ENCODE peak calls at places on chromosomes 12 and 14, in four cellular contexts. X is GM23338, U is SK-N-SH, R is A549. V is an unnamed sample.

GRCh38 chr12:92292016-92292415 is 146.4 kb upstream of the BTG1 start:
- DNase-seq in U (no peak), R (no peak), X (no peak), V (no peak)

GRCh38 chr12:52139579-52140062 is 52.2 kb downstream of the KRT80 start:
- DNase-seq in X (peak; percentile 86), U (peak; percentile 84), R (peak; percentile 90), V (no peak)

GRCh38 chr12:2432856-2433255 is 361.9 kb upstream of the FKBP4 start:
- DNase-seq in R (no peak), X (no peak), U (no peak), V (no peak)

GRCh38 chr14:98799891-98800290 is 472.1 kb downstream of the BCL11B start:
- DNase-seq in X (no peak), R (no peak), U (no peak), V (no peak)

GRCh38 chr12:80777587-80777986 is 60.9 kb downstream of the MYF5 start:
- DNase-seq in X (no peak), U (no peak), R (no peak), V (no peak)

GRCh38 chr14:43204816-43205215 is 1302.3 kb downstream of the FSCB start:
- DNase-seq in R (no peak), X (no peak), U (no peak), V (no peak)

GRCh38 chr12:95473440-95473946 is 459 bp upstream of the METAP2 start:
- DNase-seq in R (peak; percentile 43), U (peak; percentile 45), X (peak; percentile 43), V (peak; percentile 18)

GRCh38 chr12:8687846-8688601 is 9.8 kb upstream of the RIMKLB start:
- DNase-seq in R (peak; percentile 36), U (peak; percentile 77), X (peak; percentile 56), V (no peak)

GRCh38 chr14:103155826-103156394 is 32.6 kb downstream of the TNFAIP2 start:
- DNase-seq in U (no peak), R (no peak), X (no peak), V (no peak)

GRCh38 chr14:69398818-69399210 is 322 bp downstream of the SLC39A9 start:
- DNase-seq in U (no peak), X (no peak), R (no peak), V (no peak)

GRCh38 chr12:2298556-2299195 is 245.9 kb downstream of the CACNA1C start:
- DNase-seq in X (no peak), U (no peak), R (no peak), V (no peak)

GRCh38 chr12:91854725-91855124 is 290.9 kb downstream of the BTG1 start:
- DNase-seq in X (no peak), R (no peak), U (no peak), V (no peak)

GRCh38 chr14:54590481-54590880 is 23.6 kb downstream of the SAMD4A start:
- DNase-seq in R (no peak), U (no peak), X (no peak), V (no peak)

GRCh38 chr12:3152892-3153291 is 75.7 kb downstream of the TSPAN9 start:
- DNase-seq in R (no peak), U (no peak), X (no peak), V (no peak)

GRCh38 chr14:101125719-101126375 is 222.3 kb upstream of the RTL1 start:
- DNase-seq in X (no peak), U (no peak), R (no peak), V (no peak)

GRCh38 chr12:117914686-117915085 is 54.1 kb downstream of the KSR2 start:
- DNase-seq in R (no peak), X (no peak), U (no peak), V (no peak)

GRCh38 chr12:114869091-114869834 is 185.3 kb upstream of the TBX3 start:
- DNase-seq in X (peak; percentile 27), U (peak; percentile 75), R (no peak), V (no peak)

GRCh38 chr12:79194595-79194994 is 330.0 kb downstream of the SYT1 start:
- DNase-seq in X (no peak), R (no peak), U (no peak), V (no peak)

GRCh38 chr12:8697476-8698131 is at the start of gene RIMKLB:
- DNase-seq in X (peak; percentile 92), R (peak; percentile 71), U (peak; percentile 93), V (no peak)

GRCh38 chr12:100864366-100864765 is 69.8 kb downstream of the ANO4 start:
- DNase-seq in R (no peak), U (no peak), X (no peak), V (no peak)

GRCh38 chr14:22768947-22769346 is 2.5 kb downstream of the OXA1L start:
- DNase-seq in R (no peak), X (no peak), U (no peak), V (no peak)

GRCh38 chr14:99393059-99393655 is 87.5 kb downstream of the SETD3 start:
- DNase-seq in U (peak; percentile 64), X (peak; percentile 81), R (peak; percentile 61), V (peak; percentile 2)

GRCh38 chr14:103483600-103483999 is 39.0 kb downstream of the CKB start:
- DNase-seq in R (no peak), X (no peak), U (no peak), V (peak; percentile 30)

GRCh38 chr12:9364224-9365176 is 156.3 kb upstream of the PZP start:
- DNase-seq in R (no peak), U (no peak), X (peak; percentile 91), V (no peak)

GRCh38 chr12:49623142-49623899 is at the start of gene PRPF40B:
- DNase-seq in X (peak; percentile 90), R (peak; percentile 95), U (peak; percentile 99), V (no peak)

DNA sequence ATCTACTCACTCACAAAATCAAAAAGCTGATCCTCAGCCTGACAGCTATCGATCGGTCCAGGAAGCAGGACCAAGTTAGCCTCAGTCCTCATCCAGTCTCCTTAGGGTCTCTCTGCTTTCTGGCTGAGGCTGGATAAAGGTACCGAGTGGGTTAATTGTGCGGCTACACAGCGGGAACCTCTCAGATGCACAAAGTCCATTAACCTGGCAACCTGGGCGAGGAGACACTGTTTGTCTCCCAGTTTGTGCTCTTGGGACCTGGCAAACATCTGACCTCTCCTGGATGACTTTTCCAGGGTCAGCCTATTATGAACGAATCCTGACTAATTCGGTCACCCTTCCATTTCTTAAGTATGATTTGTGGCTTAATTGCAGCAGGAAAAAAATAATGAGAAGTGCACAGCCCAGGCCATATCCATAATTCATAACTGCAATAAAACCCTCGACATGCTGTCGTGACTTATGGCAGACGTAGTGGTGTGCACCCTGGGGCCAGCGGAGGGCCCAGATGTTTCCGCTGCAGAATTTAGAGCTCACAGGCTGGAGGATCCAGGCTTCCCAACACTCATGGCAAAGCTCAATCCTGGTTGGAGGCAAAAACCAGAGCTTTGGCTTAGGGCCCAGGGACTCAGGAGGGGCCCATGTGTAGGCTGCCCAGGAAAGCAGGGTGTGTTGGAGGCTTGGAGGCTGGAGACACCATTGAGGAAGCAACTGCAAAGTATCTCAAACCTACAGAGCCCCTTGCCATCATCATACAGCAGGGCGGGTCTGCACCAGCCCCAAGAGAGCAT is 68.5 kb downstream of the SERPINA3 start:
- DNase-seq in U (no peak), R (no peak), X (no peak), V (no peak)
- TF ChIP-seq REST in U (no peak), R (no peak), X (no peak), V (no peak)

GRCh38 chr14:95157195-95157986 is at the start of gene DICER1:
- DNase-seq in U (peak; percentile 100), R (peak; percentile 94), X (peak; percentile 94), V (peak; percentile 27)
- TF ChIP-seq REST in U (peak; percentile 50), R (no peak), X (no peak), V (no peak)

DNA sequence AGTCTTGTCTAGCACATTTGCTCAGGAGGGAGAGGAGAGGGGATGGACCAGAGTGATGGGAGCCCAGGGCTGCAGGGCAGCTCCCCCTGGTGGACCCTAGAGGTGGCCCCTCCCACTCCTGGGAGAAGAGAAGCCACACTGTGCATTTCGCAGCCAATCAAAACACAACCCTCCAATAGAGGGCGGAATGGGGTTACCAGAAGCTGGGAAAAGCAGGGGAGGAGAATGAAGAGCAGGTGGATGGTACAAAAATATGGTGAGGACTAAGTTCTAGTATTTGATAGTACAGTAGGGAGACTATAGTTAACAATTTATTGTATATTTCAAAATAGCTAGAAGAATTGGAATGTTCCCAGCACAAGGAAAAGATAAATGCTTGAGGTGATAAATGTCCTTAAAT is 23.6 kb downstream of the VASH1 start:
- DNase-seq in U (peak; percentile 92), R (peak; percentile 97), X (peak; percentile 95), V (no peak)
- TF ChIP-seq REST in U (no peak), R (no peak), X (no peak), V (no peak)

DNA sequence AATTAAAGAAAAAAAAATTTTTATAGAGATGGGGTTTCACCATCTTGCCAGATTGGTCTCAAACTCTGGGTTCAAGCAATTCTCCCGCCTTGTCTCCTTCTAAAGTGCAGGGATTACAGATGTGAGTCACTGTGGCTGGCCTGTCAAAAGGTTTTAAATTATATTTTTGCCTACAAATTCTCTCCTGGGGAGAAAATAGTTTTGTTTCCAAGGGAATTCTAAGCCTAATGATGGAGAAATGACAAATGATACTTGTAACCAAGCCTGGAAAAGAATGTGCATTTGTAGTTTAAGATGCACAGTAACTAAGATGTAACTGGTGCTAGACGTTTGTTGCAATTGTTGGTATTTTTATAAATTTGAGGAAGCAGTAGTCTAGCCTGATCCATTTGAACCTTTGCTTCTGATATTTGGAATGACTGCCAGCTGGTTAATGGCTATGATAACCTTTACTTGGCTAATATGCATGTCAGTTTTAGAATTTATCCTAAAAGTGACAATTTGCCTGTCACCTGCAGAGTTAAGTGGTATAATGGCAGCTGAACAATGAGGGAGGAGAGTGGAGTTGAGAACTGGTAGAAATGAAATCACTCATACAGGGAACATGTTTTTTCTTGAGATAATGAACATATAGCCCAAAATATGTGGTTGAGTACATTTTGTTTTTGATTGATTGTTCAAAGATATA is 148.0 kb downstream of the FUT8 start:
- DNase-seq in X (no peak), U (no peak), R (no peak), V (no peak)
- TF ChIP-seq REST in X (no peak), U (no peak), R (no peak), V (no peak)

GRCh38 chr12:69471667-69472385 is 1.6 kb downstream of the FRS2 start:
- DNase-seq in X (no peak), U (no peak), R (no peak), V (no peak)

GRCh38 chr12:69476276-69477017 is 6.3 kb downstream of the FRS2 start:
- DNase-seq in X (no peak), R (no peak), U (peak; percentile 9), V (no peak)

GRCh38 chr12:69473229-69473628 is 3.0 kb downstream of the FRS2 start:
- DNase-seq in U (no peak), X (no peak), R (no peak), V (no peak)

GRCh38 chr12:69479675-69480074 is 9.5 kb downstream of the FRS2 start:
- DNase-seq in R (no peak), U (no peak), X (no peak), V (no peak)

DNA sequence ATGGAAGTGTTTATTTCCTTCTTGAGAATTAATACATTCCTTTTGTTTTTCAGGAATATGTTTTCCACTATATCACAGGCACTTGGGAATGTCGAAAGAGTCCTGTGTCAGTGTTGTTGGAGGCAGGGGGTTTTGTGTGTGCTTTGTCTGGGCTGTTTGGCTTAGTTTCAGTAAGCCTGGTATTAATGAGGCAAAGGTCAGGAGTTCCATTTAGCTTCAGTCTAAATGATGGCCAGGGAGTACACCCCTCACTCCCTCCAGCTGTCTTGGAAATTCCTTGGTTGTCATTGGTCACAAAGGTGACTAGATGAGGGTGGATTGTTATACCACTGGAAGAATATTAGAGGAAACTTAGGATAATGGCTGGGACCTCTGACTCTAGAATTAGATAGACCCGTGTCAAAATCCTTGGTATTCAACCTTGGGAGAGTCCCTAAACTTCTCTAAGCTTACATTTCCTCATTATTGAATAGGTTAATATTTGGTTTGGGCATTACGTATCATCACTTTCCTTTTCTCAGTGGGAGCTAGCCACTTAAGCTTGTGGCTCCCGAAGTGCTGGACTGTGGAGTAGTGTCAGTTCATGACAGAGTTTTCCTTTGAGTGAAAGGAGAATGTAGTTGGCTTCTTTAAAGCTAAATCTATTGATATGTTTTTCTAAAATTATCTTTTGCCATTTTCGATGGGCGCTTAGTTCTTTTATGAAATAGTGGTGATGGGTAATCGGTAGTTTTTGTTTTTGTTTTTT is 5.2 kb downstream of the FRS2 start:
- DNase-seq in X (peak; percentile 24), U (peak; percentile 8), R (no peak), V (no peak)
- TF ChIP-seq REST in X (no peak), U (no peak), R (no peak), V (no peak)